ENCODE peak calls at places on chromosomes 7 and 10, in seven cellular contexts. H is stomach; C is GM04504; Y is stimulated activated CD4-positive, alpha-beta T cell treated with anti-CD3 and anti-CD28 coated beads, Interleukin-1b, Interleukin-23, amount 100 ng/mL, for 24 hours; W is fibroblast of lung; M is tibial nerve; Z is stimulated activated CD8-positive, alpha-beta memory T cell treated with anti-CD3 and anti-CD28 coated beads, Interleukin-4, amount 100 ng/mL, for 24 hours. R is an unnamed sample.

GRCh38 chr10:78365711-78366110 is 332.0 kb downstream of the RPS24 start:
- DNase-seq in H (no peak), C (no peak), Y (no peak), W (no peak), M (no peak), Z (no peak), R (no peak)

GRCh38 chr10:16816142-16816541 is 1.1 kb downstream of the RSU1 start:
- DNase-seq in H (no peak), C (no peak), Y (no peak), W (peak; percentile 11), M (no peak), Z (no peak), R (no peak)

GRCh38 chr7:81768951-81769778 is 682 bp downstream of the HGF start:
- DNase-seq in H (no peak), C (no peak), Y (no peak), W (no peak), M (no peak), Z (no peak), R (no peak)

GRCh38 chr10:77901743-77902142 is 24.8 kb downstream of the DLG5 start:
- DNase-seq in H (no peak), C (no peak), Y (no peak), W (no peak), M (no peak), Z (no peak), R (no peak)

GRCh38 chr7:91046322-91047088 is 217.7 kb upstream of the FZD1 start:
- DNase-seq in H (no peak), C (no peak), Y (no peak), W (peak; percentile 44), M (no peak), Z (no peak), R (no peak)

GRCh38 chr10:129941199-129942018 is 22.7 kb downstream of the EBF3 start:
- DNase-seq in H (peak; percentile 20), C (no peak), Y (no peak), W (no peak), M (no peak), Z (no peak), R (no peak)

GRCh38 chr7:55133630-55134392 is 115.0 kb downstream of the EGFR start:
- DNase-seq in H (peak; percentile 51), C (peak; percentile 96), Y (no peak), W (peak; percentile 97), M (no peak), Z (no peak), R (peak; percentile 30)

GRCh38 chr10:46515402-46516192 is 40.9 kb downstream of the GPRIN2 start:
- DNase-seq in H (peak; percentile 24), C (no peak), Y (no peak), W (no peak), M (no peak), Z (no peak), R (peak; percentile 8)

GRCh38 chr10:98486421-98486820 is 39.7 kb upstream of the HPS1 start:
- DNase-seq in H (no peak), C (peak; percentile 62), Y (no peak), W (no peak), M (no peak), Z (no peak), R (no peak)

GRCh38 chr10:93023013-93023650 is 37.5 kb upstream of the CYP26C1 start:
- DNase-seq in H (no peak), C (no peak), Y (no peak), W (no peak), M (no peak), Z (no peak), R (no peak)

GRCh38 chr10:133294189-133294588 is 14.5 kb downstream of the TUBGCP2 start:
- DNase-seq in H (no peak), C (no peak), Y (no peak), W (no peak), M (no peak), Z (no peak), R (no peak)

GRCh38 chr7:112779667-112780066 is 10.5 kb downstream of the TMEM168 start:
- DNase-seq in H (no peak), C (no peak), Y (no peak), W (peak; percentile 47), M (no peak), Z (no peak), R (no peak)

GRCh38 chr7:50293509-50294179 is 10.9 kb upstream of the IKZF1 start:
- DNase-seq in H (no peak), C (no peak), Y (no peak), W (no peak), M (no peak), Z (no peak), R (no peak)

GRCh38 chr10:109726473-109726872 is 196.8 kb downstream of the XPNPEP1 start:
- DNase-seq in H (no peak), C (no peak), Y (no peak), W (no peak), M (no peak), Z (no peak), R (no peak)

GRCh38 chr10:114541081-114541833 is 116.8 kb downstream of the ABLIM1 start:
- DNase-seq in H (peak; percentile 63), C (peak; percentile 77), Y (peak; percentile 46), W (peak; percentile 100), M (peak; percentile 54), Z (peak; percentile 45), R (peak; percentile 69)

GRCh38 chr10:105679781-105680180 is 1038.7 kb downstream of the SORCS3 start:
- DNase-seq in H (no peak), C (no peak), Y (no peak), W (no peak), M (no peak), Z (no peak), R (no peak)

GRCh38 chr10:19620867-19621266 is 195.4 kb upstream of the PLXDC2 start:
- DNase-seq in H (no peak), C (no peak), Y (no peak), W (peak; percentile 46), M (no peak), Z (no peak), R (no peak)

GRCh38 chr7:142669074-142669654 is 80.1 kb upstream of the PRSS1 start:
- DNase-seq in H (no peak), C (no peak), Y (no peak), W (peak; percentile 22), M (no peak), Z (no peak), R (no peak)

GRCh38 chr7:81285142-81285871 is 366.5 kb upstream of the SEMA3C start:
- DNase-seq in H (no peak), C (peak; percentile 38), Y (no peak), W (peak; percentile 65), M (no peak), Z (no peak), R (no peak)

GRCh38 chr10:69861251-69862240 is 59.8 kb downstream of the COL13A1 start:
- DNase-seq in H (no peak), C (peak; percentile 86), Y (no peak), W (peak; percentile 83), M (no peak), Z (no peak), R (peak; percentile 38)

GRCh38 chr10:18976681-18977251 is 71.8 kb upstream of the MALRD1 start:
- DNase-seq in H (no peak), C (no peak), Y (no peak), W (no peak), M (no peak), Z (no peak), R (no peak)

GRCh38 chr7:2032876-2033407 is 199.8 kb downstream of the MAD1L1 start:
- DNase-seq in H (no peak), C (no peak), Y (no peak), W (no peak), M (no peak), Z (no peak), R (no peak)

GRCh38 chr10:26869528-26869927 is 8.8 kb upstream of the ABI1 start:
- DNase-seq in H (no peak), C (no peak), Y (no peak), W (no peak), M (no peak), Z (no peak), R (no peak)

GRCh38 chr7:81574723-81575326 is 195.0 kb downstream of the HGF start:
- DNase-seq in H (no peak), C (no peak), Y (no peak), W (peak; percentile 43), M (no peak), Z (no peak), R (no peak)

GRCh38 chr10:5545011-5545410 is 20.2 kb downstream of the CALML3 start:
- DNase-seq in H (peak; percentile 25), C (no peak), Y (no peak), W (no peak), M (peak; percentile 11), Z (no peak), R (no peak)

GRCh38 chr7:123622660-123623386 is 21.2 kb downstream of the ASB15 start:
- DNase-seq in H (no peak), C (no peak), Y (no peak), W (peak; percentile 20), M (no peak), Z (no peak), R (no peak)

GRCh38 chr10:14036233-14036632 is 294.5 kb downstream of the FRMD4A start:
- DNase-seq in H (no peak), C (no peak), Y (no peak), W (no peak), M (no peak), Z (no peak), R (no peak)

GRCh38 chr10:51860257-51860656 is 160.9 kb upstream of the CSTF2T start:
- DNase-seq in H (no peak), C (peak; percentile 38), Y (no peak), W (peak; percentile 80), M (no peak), Z (no peak), R (peak; percentile 18)

GRCh38 chr10:73780966-73781365 is 882 bp upstream of the CHCHD1 start:
- DNase-seq in H (no peak), C (no peak), Y (no peak), W (no peak), M (no peak), Z (no peak), R (no peak)

GRCh38 chr10:130894485-130894884 is 417.0 kb downstream of the TCERG1L start:
- DNase-seq in H (no peak), C (no peak), Y (no peak), W (no peak), M (no peak), Z (no peak), R (no peak)

R was measured in mucosa of gallbladder.